ENCODE peak calls at places on chromosomes 2 and 18, in ten cellular contexts. U is lower lobe of right lung; V is heart left ventricle; X is tibial artery; B is naive thymus-derived CD4-positive, alpha-beta T cell; J is cardiac muscle cell; E is upper lobe of left lung; C is IMR-90; R is small intestine; D is CD4-positive, CD25-positive, alpha-beta regulatory T cell. G is an unnamed sample.

GRCh38 chr2:191582355-191582754 is 95.6 kb upstream of the NABP1 start:
- DNase-seq in U (no peak), J (no peak), B (no peak), D (no peak), E (no peak), C (peak; percentile 87), V (no peak), R (no peak), X (no peak), G (no peak)

GRCh38 chr2:59383473-59383872 is 1142.3 kb upstream of the FANCL start:
- DNase-seq in E (no peak), V (no peak), R (peak; percentile 6), B (no peak), D (no peak), C (no peak), J (no peak), X (no peak), U (no peak), G (no peak)

GRCh38 chr18:23137093-23137640 is 1.9 kb downstream of the CABLES1 start:
- DNase-seq in X (no peak), J (no peak), D (no peak), C (no peak), U (no peak), B (no peak), E (peak; percentile 65), V (no peak), R (peak; percentile 47), G (no peak)

GRCh38 chr2:20494246-20494645 is 47.4 kb downstream of the RHOB start:
- DNase-seq in V (no peak), D (no peak), X (no peak), U (no peak), J (no peak), R (no peak), B (no peak), C (peak; percentile 82), E (no peak), G (peak; percentile 21)

GRCh38 chr2:58156780-58157179 is 84.3 kb downstream of the FANCL start:
- DNase-seq in X (no peak), B (no peak), D (no peak), U (no peak), C (peak; percentile 53), R (no peak), V (no peak), E (no peak), J (no peak), G (no peak)

GRCh38 chr2:215609089-215610032 is 173.5 kb upstream of the FN1 start:
- DNase-seq in C (peak; percentile 81), E (no peak), U (no peak), V (no peak), D (no peak), J (no peak), X (no peak), R (no peak), B (no peak), G (no peak)

GRCh38 chr18:36153203-36153602 is 23.5 kb downstream of the ELP2 start:
- DNase-seq in V (no peak), B (no peak), U (no peak), J (no peak), D (no peak), E (no peak), C (peak; percentile 97), R (no peak), X (no peak), G (no peak)

GRCh38 chr2:136384541-136385303 is 266.8 kb upstream of the CXCR4 start:
- DNase-seq in U (no peak), C (peak; percentile 5), D (peak; percentile 78), B (peak; percentile 64), V (no peak), R (peak; percentile 24), J (peak; percentile 56), E (peak; percentile 32), X (no peak), G (peak; percentile 65)

GRCh38 chr2:100222844-100223243 is 80.5 kb upstream of the AFF3 start:
- DNase-seq in C (no peak), R (no peak), E (peak; percentile 58), V (no peak), D (no peak), B (no peak), U (no peak), J (no peak), X (no peak), G (no peak)

GRCh38 chr2:179460530-179460929 is 195.9 kb upstream of the SESTD1 start:
- DNase-seq in B (no peak), U (no peak), D (no peak), E (no peak), J (no peak), V (no peak), C (peak; percentile 96), X (no peak), R (no peak), G (no peak)

GRCh38 chr2:231001921-231002320 is 6.0 kb downstream of the SPATA3 start:
- DNase-seq in D (no peak), U (no peak), E (no peak), R (no peak), V (no peak), X (no peak), J (no peak), B (no peak), C (no peak), G (no peak)

DNA sequence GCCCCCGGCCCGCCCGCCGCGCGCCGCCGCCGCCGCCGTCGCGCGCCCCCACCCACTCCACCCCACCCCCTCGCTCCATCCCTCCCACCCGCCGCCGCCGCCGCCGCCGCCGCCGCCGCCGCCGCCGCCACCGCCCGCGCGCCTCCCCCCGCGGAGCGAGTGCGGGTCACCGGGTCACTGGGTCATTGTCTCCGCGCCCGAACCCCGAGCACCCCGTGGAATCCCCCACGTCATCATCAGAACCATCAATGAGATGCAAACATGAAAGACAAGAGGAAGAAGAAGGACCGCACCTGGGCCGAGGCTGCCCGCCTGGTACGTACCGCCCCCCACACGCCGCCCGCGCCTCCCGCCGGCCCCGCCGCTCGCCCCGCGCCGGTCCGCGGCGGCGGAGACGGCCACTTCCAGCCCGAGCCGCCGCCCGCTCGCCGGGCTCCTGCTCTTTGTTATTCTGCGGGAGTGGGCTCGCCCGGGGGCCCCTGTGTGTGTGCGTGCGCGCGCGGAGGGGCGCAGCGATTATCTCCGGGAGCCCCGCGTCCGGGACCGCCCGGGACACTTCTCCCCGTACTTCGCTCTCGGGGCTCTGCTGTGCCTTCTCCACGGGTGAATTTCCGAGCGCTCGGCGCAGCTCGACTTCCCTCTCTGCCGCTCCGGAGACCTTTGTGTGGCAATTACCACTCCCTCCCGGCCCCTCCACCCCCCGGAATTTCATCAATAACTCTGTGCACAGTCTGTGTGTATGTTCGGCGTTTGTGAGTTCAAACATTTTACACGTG is 540 bp downstream of the ASXL3 start:
- DNase-seq in J (peak; percentile 73), X (peak; percentile 65), V (peak; percentile 45), D (peak; percentile 0), R (no peak), U (peak; percentile 44), C (no peak), B (no peak), E (no peak), G (no peak)
- H3K4me3 ChIP-seq in J (peak overlapping the region; percentile 71), X (peak overlapping the region; percentile 76), V (peak overlapping the region; percentile 88), D (no peak overlapping the region), R (peak overlapping the region; percentile 61), U (peak overlapping the region; percentile 49), C (peak overlapping the region; percentile 47), B (no peak overlapping the region), E (peak overlapping the region; percentile 22), G (no peak overlapping the region)

GRCh38 chr2:37389984-37390765 is 45.7 kb downstream of the QPCT start:
- DNase-seq in E (peak; percentile 28), B (peak; percentile 52), U (no peak), C (peak; percentile 96), J (no peak), D (peak; percentile 85), R (peak; percentile 32), X (no peak), V (peak; percentile 30), G (peak; percentile 42)
- H3K4me3 ChIP-seq in E (no peak overlapping the region), B (peak overlapping the region; percentile 19), U (no peak overlapping the region), C (no peak overlapping the region), J (no peak overlapping the region), D (peak overlapping the region; percentile 58), R (no peak overlapping the region), X (no peak overlapping the region), V (no peak overlapping the region), G (no peak overlapping the region)

GRCh38 chr2:127669056-127669455 is 6.3 kb downstream of the LIMS2 start:
- DNase-seq in X (no peak), E (no peak), D (no peak), U (no peak), C (no peak), B (no peak), R (no peak), J (no peak), V (no peak), G (no peak)
- H3K4me3 ChIP-seq in X (no peak overlapping the region), E (no peak overlapping the region), D (no peak overlapping the region), U (no peak overlapping the region), C (no peak overlapping the region), B (no peak overlapping the region), R (no peak overlapping the region), J (no peak overlapping the region), V (no peak overlapping the region), G (no peak overlapping the region)

DNA sequence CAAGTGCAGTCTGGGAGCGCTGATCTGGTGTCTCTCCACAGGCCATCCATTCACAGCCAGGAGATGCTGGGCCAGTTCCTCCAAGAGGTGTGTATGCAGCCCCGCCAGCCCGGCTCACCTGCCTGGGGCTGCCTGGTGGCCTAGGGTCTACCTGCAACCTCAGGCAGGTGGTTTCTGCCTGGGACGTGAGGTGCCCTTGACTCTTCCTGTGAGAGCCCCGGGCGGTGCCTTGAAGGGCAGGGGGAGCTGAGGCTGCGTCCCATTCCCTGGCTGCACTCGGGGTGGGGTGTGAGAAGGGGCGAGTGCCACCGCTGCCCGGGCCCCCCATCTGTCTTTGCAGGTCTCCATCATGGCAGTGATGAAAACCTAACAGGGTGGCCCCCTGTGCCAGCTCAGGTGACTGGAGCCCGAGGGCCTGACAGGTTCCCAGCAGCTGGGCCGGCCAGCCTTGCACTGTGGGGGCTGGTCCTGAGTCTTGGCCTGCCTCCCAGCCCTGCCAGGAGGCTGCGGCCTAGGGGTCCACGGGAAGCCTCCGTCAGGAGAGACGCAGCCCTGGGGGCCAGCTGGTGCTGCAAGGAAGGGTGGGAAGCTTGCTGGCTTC is 11.9 kb downstream of the CAPN10 start:
- DNase-seq in R (no peak), C (no peak), X (peak; percentile 66), B (no peak), D (no peak), U (peak; percentile 41), J (no peak), E (no peak), V (peak; percentile 16), G (no peak)
- H3K4me3 ChIP-seq in R (no peak overlapping the region), C (no peak overlapping the region), X (no peak overlapping the region), B (no peak overlapping the region), D (no peak overlapping the region), U (no peak overlapping the region), J (no peak overlapping the region), E (no peak overlapping the region), V (no peak overlapping the region), G (no peak overlapping the region)

GRCh38 chr18:55658598-55658997 is 70.6 kb upstream of the TCF4 start:
- DNase-seq in V (no peak), U (no peak), B (no peak), J (no peak), X (no peak), E (no peak), C (no peak), R (no peak), D (no peak), G (no peak)

GRCh38 chr18:55665506-55665905 is 77.5 kb upstream of the TCF4 start:
- DNase-seq in V (no peak), R (no peak), X (no peak), D (no peak), U (no peak), C (no peak), J (no peak), E (no peak), B (no peak), G (no peak)

GRCh38 chr18:55663891-55664290 is 75.9 kb upstream of the TCF4 start:
- DNase-seq in X (no peak), E (no peak), U (no peak), V (no peak), D (no peak), R (no peak), B (no peak), J (no peak), C (no peak), G (no peak)
- H3K4me3 ChIP-seq in X (no peak overlapping the region), E (no peak overlapping the region), U (no peak overlapping the region), V (no peak overlapping the region), D (no peak overlapping the region), R (no peak overlapping the region), B (no peak overlapping the region), J (no peak overlapping the region), C (no peak overlapping the region), G (no peak overlapping the region)

G was measured in Jurkat, Clone E6-1.